ENCODE peak calls at places on chromosome 21, in nine cellular contexts. One of them, this sample, is unnamed.

GRCh38 chr21:38039841-38040240 is 123.6 kb upstream of the KCNJ6 start:
- DNase-seq in small intestine: no peak
- DNase-seq in naive thymus-derived CD4-positive, alpha-beta T cell: no peak
- DNase-seq in hepatocyte: no peak
- DNase-seq in heart right ventricle: no peak
- DNase-seq in body of pancreas: no peak
- DNase-seq in transverse colon: no peak
- DNase-seq in ovary: no peak
- DNase-seq in prostate gland: no peak
- DNase-seq in this sample: no peak

GRCh38 chr21:15731243-15731613 is 1.4 kb downstream of the USP25 start:
- DNase-seq in small intestine: peak; percentile 51
- DNase-seq in naive thymus-derived CD4-positive, alpha-beta T cell: no peak
- DNase-seq in hepatocyte: no peak
- DNase-seq in heart right ventricle: no peak
- DNase-seq in body of pancreas: no peak
- DNase-seq in transverse colon: no peak
- DNase-seq in ovary: no peak
- DNase-seq in prostate gland: no peak
- DNase-seq in this sample: peak; percentile 19

GRCh38 chr21:34844033-34844923 is 175.5 kb downstream of the CLIC6 start:
- DNase-seq in small intestine: no peak
- DNase-seq in naive thymus-derived CD4-positive, alpha-beta T cell: no peak
- DNase-seq in hepatocyte: no peak
- DNase-seq in heart right ventricle: peak; percentile 61
- DNase-seq in body of pancreas: peak; percentile 44
- DNase-seq in transverse colon: peak; percentile 39
- DNase-seq in ovary: peak; percentile 48
- DNase-seq in prostate gland: no peak
- DNase-seq in this sample: no peak

GRCh38 chr21:17829472-17829871 is 10.3 kb upstream of the C21orf91 start:
- DNase-seq in small intestine: no peak
- DNase-seq in naive thymus-derived CD4-positive, alpha-beta T cell: no peak
- DNase-seq in hepatocyte: no peak
- DNase-seq in heart right ventricle: no peak
- DNase-seq in body of pancreas: no peak
- DNase-seq in transverse colon: no peak
- DNase-seq in ovary: no peak
- DNase-seq in prostate gland: no peak
- DNase-seq in this sample: no peak

GRCh38 chr21:32499249-32500055 is 85.9 kb downstream of the TCP10L start:
- DNase-seq in small intestine: no peak
- DNase-seq in naive thymus-derived CD4-positive, alpha-beta T cell: no peak
- DNase-seq in hepatocyte: peak; percentile 10
- DNase-seq in heart right ventricle: peak; percentile 68
- DNase-seq in body of pancreas: no peak
- DNase-seq in transverse colon: no peak
- DNase-seq in ovary: no peak
- DNase-seq in prostate gland: no peak
- DNase-seq in this sample: no peak

GRCh38 chr21:26457817-26458216 is 115.3 kb downstream of the CYYR1 start:
- DNase-seq in small intestine: no peak
- DNase-seq in naive thymus-derived CD4-positive, alpha-beta T cell: no peak
- DNase-seq in hepatocyte: peak; percentile 20
- DNase-seq in heart right ventricle: no peak
- DNase-seq in body of pancreas: no peak
- DNase-seq in transverse colon: no peak
- DNase-seq in ovary: no peak
- DNase-seq in prostate gland: no peak
- DNase-seq in this sample: no peak

GRCh38 chr21:26532208-26532607 is 40.9 kb downstream of the CYYR1 start:
- DNase-seq in small intestine: no peak
- DNase-seq in naive thymus-derived CD4-positive, alpha-beta T cell: no peak
- DNase-seq in hepatocyte: no peak
- DNase-seq in heart right ventricle: no peak
- DNase-seq in body of pancreas: no peak
- DNase-seq in transverse colon: no peak
- DNase-seq in ovary: no peak
- DNase-seq in prostate gland: no peak
- DNase-seq in this sample: no peak

GRCh38 chr21:32520885-32521735 is 64.2 kb downstream of the TCP10L start:
- DNase-seq in small intestine: no peak
- DNase-seq in naive thymus-derived CD4-positive, alpha-beta T cell: no peak
- DNase-seq in hepatocyte: peak; percentile 40
- DNase-seq in heart right ventricle: peak; percentile 96
- DNase-seq in body of pancreas: peak; percentile 81
- DNase-seq in transverse colon: peak; percentile 63
- DNase-seq in ovary: peak; percentile 91
- DNase-seq in prostate gland: peak; percentile 65
- DNase-seq in this sample: no peak

GRCh38 chr21:40615503-40616376 is 231.2 kb downstream of the DSCAM start:
- DNase-seq in small intestine: no peak
- DNase-seq in naive thymus-derived CD4-positive, alpha-beta T cell: no peak
- DNase-seq in hepatocyte: peak; percentile 40
- DNase-seq in heart right ventricle: no peak
- DNase-seq in body of pancreas: no peak
- DNase-seq in transverse colon: no peak
- DNase-seq in ovary: no peak
- DNase-seq in prostate gland: no peak
- DNase-seq in this sample: no peak

GRCh38 chr21:14602418-14602987 is 56.4 kb upstream of the SAMSN1 start:
- DNase-seq in small intestine: peak; percentile 9
- DNase-seq in naive thymus-derived CD4-positive, alpha-beta T cell: no peak
- DNase-seq in hepatocyte: peak; percentile 5
- DNase-seq in heart right ventricle: no peak
- DNase-seq in body of pancreas: no peak
- DNase-seq in transverse colon: no peak
- DNase-seq in ovary: no peak
- DNase-seq in prostate gland: no peak
- DNase-seq in this sample: no peak

GRCh38 chr21:42147386-42148020 is 71.4 kb upstream of the ABCG1 start:
- DNase-seq in small intestine: no peak
- DNase-seq in naive thymus-derived CD4-positive, alpha-beta T cell: no peak
- DNase-seq in hepatocyte: no peak
- DNase-seq in heart right ventricle: no peak
- DNase-seq in body of pancreas: no peak
- DNase-seq in transverse colon: no peak
- DNase-seq in ovary: peak; percentile 6
- DNase-seq in prostate gland: no peak
- DNase-seq in this sample: no peak

GRCh38 chr21:21412096-21412495 is 413.9 kb downstream of the NCAM2 start:
- DNase-seq in small intestine: no peak
- DNase-seq in naive thymus-derived CD4-positive, alpha-beta T cell: no peak
- DNase-seq in hepatocyte: no peak
- DNase-seq in heart right ventricle: no peak
- DNase-seq in body of pancreas: no peak
- DNase-seq in transverse colon: no peak
- DNase-seq in ovary: no peak
- DNase-seq in prostate gland: no peak
- DNase-seq in this sample: no peak

GRCh38 chr21:29546071-29546470 is 247.3 kb downstream of the BACH1 start:
- DNase-seq in small intestine: no peak
- DNase-seq in naive thymus-derived CD4-positive, alpha-beta T cell: no peak
- DNase-seq in hepatocyte: no peak
- DNase-seq in heart right ventricle: no peak
- DNase-seq in body of pancreas: no peak
- DNase-seq in transverse colon: no peak
- DNase-seq in ovary: no peak
- DNase-seq in prostate gland: no peak
- DNase-seq in this sample: no peak

GRCh38 chr21:46603228-46603627 is 1.7 kb downstream of the S100B start:
- DNase-seq in small intestine: no peak
- DNase-seq in naive thymus-derived CD4-positive, alpha-beta T cell: no peak
- DNase-seq in hepatocyte: no peak
- DNase-seq in heart right ventricle: no peak
- DNase-seq in body of pancreas: no peak
- DNase-seq in transverse colon: no peak
- DNase-seq in ovary: no peak
- DNase-seq in prostate gland: no peak
- DNase-seq in this sample: no peak

GRCh38 chr21:21737186-21737585 is 739.0 kb downstream of the NCAM2 start:
- DNase-seq in small intestine: no peak
- DNase-seq in naive thymus-derived CD4-positive, alpha-beta T cell: no peak
- DNase-seq in hepatocyte: no peak
- DNase-seq in heart right ventricle: no peak
- DNase-seq in body of pancreas: no peak
- DNase-seq in transverse colon: no peak
- DNase-seq in ovary: no peak
- DNase-seq in prostate gland: no peak
- DNase-seq in this sample: no peak

GRCh38 chr21:39373634-39374033 is 24.7 kb upstream of the HMGN1 start:
- DNase-seq in small intestine: peak; percentile 64
- DNase-seq in naive thymus-derived CD4-positive, alpha-beta T cell: peak; percentile 17
- DNase-seq in hepatocyte: peak; percentile 69
- DNase-seq in heart right ventricle: no peak
- DNase-seq in body of pancreas: no peak
- DNase-seq in transverse colon: no peak
- DNase-seq in ovary: no peak
- DNase-seq in prostate gland: no peak
- DNase-seq in this sample: no peak

GRCh38 chr21:41366522-41367151 is 4.8 kb downstream of the MX2 start:
- DNase-seq in small intestine: peak; percentile 99
- DNase-seq in naive thymus-derived CD4-positive, alpha-beta T cell: no peak
- DNase-seq in hepatocyte: peak; percentile 93
- DNase-seq in heart right ventricle: no peak
- DNase-seq in body of pancreas: peak; percentile 75
- DNase-seq in transverse colon: peak; percentile 74
- DNase-seq in ovary: no peak
- DNase-seq in prostate gland: peak; percentile 31
- DNase-seq in this sample: no peak

GRCh38 chr21:29639366-29640232 is 300.2 kb downstream of the GRIK1 start:
- DNase-seq in small intestine: no peak
- DNase-seq in naive thymus-derived CD4-positive, alpha-beta T cell: no peak
- DNase-seq in hepatocyte: no peak
- DNase-seq in heart right ventricle: no peak
- DNase-seq in body of pancreas: no peak
- DNase-seq in transverse colon: no peak
- DNase-seq in ovary: no peak
- DNase-seq in prostate gland: no peak
- DNase-seq in this sample: no peak

DNA sequence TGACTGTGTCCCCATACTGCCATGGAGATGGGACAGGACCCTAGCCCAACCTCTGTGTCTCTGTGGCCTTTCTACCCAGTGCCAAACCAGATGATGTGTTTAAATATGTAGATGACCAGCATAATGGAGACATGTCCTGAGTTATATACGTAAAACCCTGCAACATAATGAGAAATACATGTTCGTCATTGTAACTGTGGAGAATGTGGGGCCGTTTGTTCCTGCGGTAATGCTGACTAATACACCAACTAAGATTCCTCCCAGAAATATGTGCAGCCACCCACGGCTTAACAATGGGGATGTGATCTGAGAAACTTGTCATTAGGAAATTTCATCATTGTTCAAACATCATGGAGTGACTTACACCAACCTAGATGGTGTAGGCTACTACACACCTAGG is 71.7 kb upstream of the SIM2 start:
- DNase-seq in small intestine: no peak
- DNase-seq in naive thymus-derived CD4-positive, alpha-beta T cell: no peak
- DNase-seq in hepatocyte: no peak
- DNase-seq in heart right ventricle: no peak
- DNase-seq in body of pancreas: no peak
- DNase-seq in transverse colon: no peak
- DNase-seq in ovary: no peak
- DNase-seq in prostate gland: no peak
- DNase-seq in this sample: no peak
- H3K4me1 ChIP-seq in small intestine: no peaks in the 10 kb centered on the region
- H3K4me1 ChIP-seq in naive thymus-derived CD4-positive, alpha-beta T cell: no peaks in the 10 kb centered on the region
- H3K4me1 ChIP-seq in hepatocyte: no peaks in the 10 kb centered on the region
- H3K4me1 ChIP-seq in heart right ventricle: no peaks in the 10 kb centered on the region
- H3K4me1 ChIP-seq in body of pancreas: no peaks in the 10 kb centered on the region
- H3K4me1 ChIP-seq in transverse colon: no peaks in the 10 kb centered on the region
- H3K4me1 ChIP-seq in ovary: no peaks in the 10 kb centered on the region
- H3K4me1 ChIP-seq in prostate gland: no peaks in the 10 kb centered on the region
- H3K4me1 ChIP-seq in this sample: no peaks in the 10 kb centered on the region

DNA sequence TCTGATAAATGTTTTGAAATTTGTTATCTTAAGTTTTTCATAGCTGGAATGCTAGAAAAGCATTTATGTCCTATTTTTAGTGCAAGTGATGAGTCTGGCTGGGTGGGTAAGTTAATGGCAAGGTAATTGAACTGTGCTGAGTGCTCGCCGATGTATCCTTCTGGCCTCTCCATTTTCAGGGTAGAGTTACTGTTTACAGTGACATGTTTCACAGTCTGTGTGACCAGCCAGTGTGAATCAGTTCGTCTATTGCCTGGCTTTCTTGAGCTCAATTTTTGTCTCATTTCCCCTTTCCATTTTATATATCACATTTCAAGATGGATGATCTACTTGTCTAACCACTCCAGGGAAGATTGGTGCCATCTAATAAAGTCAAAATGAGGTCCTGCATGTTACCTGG is 44.1 kb downstream of the ITSN1 start:
- DNase-seq in small intestine: no peak
- DNase-seq in naive thymus-derived CD4-positive, alpha-beta T cell: no peak
- DNase-seq in hepatocyte: no peak
- DNase-seq in heart right ventricle: no peak
- DNase-seq in body of pancreas: no peak
- DNase-seq in transverse colon: no peak
- DNase-seq in ovary: no peak
- DNase-seq in prostate gland: no peak
- DNase-seq in this sample: no peak
- H3K27ac ChIP-seq in small intestine: no peak overlapping the region
- H3K27ac ChIP-seq in naive thymus-derived CD4-positive, alpha-beta T cell: no peak overlapping the region
- H3K27ac ChIP-seq in hepatocyte: peak overlapping the region; percentile 79
- H3K27ac ChIP-seq in heart right ventricle: no peak overlapping the region
- H3K27ac ChIP-seq in body of pancreas: no peak overlapping the region
- H3K27ac ChIP-seq in transverse colon: no peak overlapping the region
- H3K27ac ChIP-seq in ovary: no peak overlapping the region
- H3K27ac ChIP-seq in prostate gland: no peak overlapping the region
- H3K27ac ChIP-seq in this sample: no peak overlapping the region

GRCh38 chr21:25188639-25189038 is 418.6 kb downstream of the MRPL39 start:
- DNase-seq in small intestine: no peak
- DNase-seq in naive thymus-derived CD4-positive, alpha-beta T cell: no peak
- DNase-seq in hepatocyte: no peak
- DNase-seq in heart right ventricle: no peak
- DNase-seq in body of pancreas: no peak
- DNase-seq in transverse colon: no peak
- DNase-seq in ovary: no peak
- DNase-seq in prostate gland: no peak
- DNase-seq in this sample: no peak
- H3K9me3 ChIP-seq in small intestine: no peaks in the 10 kb centered on the region
- H3K9me3 ChIP-seq in naive thymus-derived CD4-positive, alpha-beta T cell: no peaks in the 10 kb centered on the region
- H3K9me3 ChIP-seq in hepatocyte: no peaks in the 10 kb centered on the region
- H3K9me3 ChIP-seq in heart right ventricle: peaks cover 5% of the 10 kb centered on the region
- H3K9me3 ChIP-seq in body of pancreas: no peaks in the 10 kb centered on the region
- H3K9me3 ChIP-seq in transverse colon: no peaks in the 10 kb centered on the region
- H3K9me3 ChIP-seq in ovary: no peaks in the 10 kb centered on the region
- H3K9me3 ChIP-seq in prostate gland: no peaks in the 10 kb centered on the region
- H3K9me3 ChIP-seq in this sample: no peaks in the 10 kb centered on the region

DNA sequence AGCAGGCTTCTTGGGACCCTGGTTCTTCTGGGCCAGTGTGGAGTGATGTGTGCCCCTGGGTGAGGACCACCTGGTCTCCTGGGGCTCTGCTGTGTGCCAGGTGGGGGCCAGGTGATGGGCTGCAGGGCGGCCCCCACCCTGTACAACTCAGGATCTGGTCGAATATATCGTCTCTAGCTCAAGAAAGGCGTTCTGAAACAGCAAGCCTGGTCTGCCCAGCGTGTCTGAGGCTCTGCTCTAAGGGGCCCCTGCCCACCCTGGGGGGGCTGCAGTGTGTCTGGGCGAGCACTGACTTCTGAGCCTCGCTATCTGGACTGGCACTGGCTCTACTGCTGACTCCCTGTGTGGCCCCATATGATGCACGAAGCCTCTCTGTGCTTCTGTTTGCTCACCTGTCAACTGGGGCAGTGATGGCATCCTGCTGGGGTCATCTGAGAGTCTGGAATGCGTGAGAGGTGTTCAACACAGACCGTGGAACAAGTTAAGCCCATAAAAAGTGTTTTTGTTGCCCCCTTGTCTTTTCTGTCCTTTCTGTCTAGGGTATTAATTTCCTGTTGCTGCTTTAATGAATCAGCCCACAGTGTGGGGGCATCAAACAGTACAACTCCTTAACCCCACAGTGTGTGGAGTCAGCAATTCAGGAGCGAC is 56.0 kb upstream of the TRAPPC10 start:
- DNase-seq in small intestine: no peak
- DNase-seq in naive thymus-derived CD4-positive, alpha-beta T cell: no peak
- DNase-seq in hepatocyte: no peak
- DNase-seq in heart right ventricle: no peak
- DNase-seq in body of pancreas: no peak
- DNase-seq in transverse colon: no peak
- DNase-seq in ovary: no peak
- DNase-seq in prostate gland: no peak
- DNase-seq in this sample: no peak
- H3K4me1 ChIP-seq in small intestine: no peaks in the 10 kb centered on the region
- H3K4me1 ChIP-seq in naive thymus-derived CD4-positive, alpha-beta T cell: no peaks in the 10 kb centered on the region
- H3K4me1 ChIP-seq in hepatocyte: no peaks in the 10 kb centered on the region
- H3K4me1 ChIP-seq in heart right ventricle: peaks cover 35% of the 10 kb centered on the region
- H3K4me1 ChIP-seq in body of pancreas: peaks cover 8% of the 10 kb centered on the region
- H3K4me1 ChIP-seq in transverse colon: peaks cover 6% of the 10 kb centered on the region
- H3K4me1 ChIP-seq in ovary: no peaks in the 10 kb centered on the region
- H3K4me1 ChIP-seq in prostate gland: no peaks in the 10 kb centered on the region
- H3K4me1 ChIP-seq in this sample: peaks cover 10% of the 10 kb centered on the region

This sample was measured in CD8-positive, alpha-beta memory T cell.